ENCODE peak calls at places on chromosomes 7 and 10, in five cellular contexts. G is NCI-H2029, W is posterior cingulate gyrus, J is NCI-H345, Q is ACHN. K is an unnamed sample.

GRCh38 chr7:99422625-99423024 is 13.9 kb downstream of the BUD31 start:
- DNase-seq in G (no peak), W (no peak), J (peak), Q (no peak), K (no peak)

GRCh38 chr7:128104109-128104742 is 73.0 kb upstream of the LRRC4 start:
- DNase-seq in G (no peak), W (peak), J (no peak), Q (peak), K (no peak)

GRCh38 chr7:159280008-159280407 is 135.3 kb upstream of the VIPR2 start:
- DNase-seq in G (no peak), W (no peak), J (peak), Q (no peak), K (no peak)

GRCh38 chr10:11005626-11006427 is 11.8 kb upstream of the CELF2 start:
- DNase-seq in G (no peak), W (no peak), J (no peak), Q (no peak), K (no peak)

GRCh38 chr7:3537210-3537875 is 236.3 kb downstream of the SDK1 start:
- DNase-seq in G (no peak), W (peak), J (no peak), Q (peak), K (no peak)

GRCh38 chr7:148699772-148700629 is 1.3 kb downstream of the CUL1 start:
- DNase-seq in G (no peak), W (no peak), J (peak), Q (peak), K (no peak)

GRCh38 chr10:8054498-8055407 is at the start of gene GATA3:
- DNase-seq in G (no peak), W (no peak), J (no peak), Q (no peak), K (no peak)

GRCh38 chr10:29228586-29228985 is 60.3 kb upstream of the LYZL1 start:
- DNase-seq in G (no peak), W (no peak), J (no peak), Q (no peak), K (no peak)

GRCh38 chr7:17054836-17055235 is 173.1 kb upstream of the AGR3 start:
- DNase-seq in G (no peak), W (no peak), J (no peak), Q (no peak), K (no peak)

GRCh38 chr7:130793855-130794618 is 60.0 kb upstream of the KLF14 start:
- DNase-seq in G (no peak), W (no peak), J (no peak), Q (no peak), K (no peak)

GRCh38 chr10:47033541-47034270 is 122.5 kb downstream of the PTPN20 start:
- DNase-seq in G (no peak), W (no peak), J (no peak), Q (no peak), K (no peak)

GRCh38 chr7:32496052-32496813 is 944 bp downstream of the AVL9 start:
- DNase-seq in G (peak), W (no peak), J (no peak), Q (no peak), K (no peak)

GRCh38 chr7:106421181-106421762 is 136.5 kb upstream of the NAMPT start:
- DNase-seq in G (peak), W (no peak), J (peak), Q (peak), K (peak)

GRCh38 chr10:126585249-126585986 is 85.1 kb downstream of the C10orf90 start:
- DNase-seq in G (no peak), W (no peak), J (no peak), Q (no peak), K (no peak)

GRCh38 chr7:65746398-65746669 is 126.5 kb upstream of the VKORC1L1 start:
- DNase-seq in G (no peak), W (no peak), J (no peak), Q (peak), K (no peak)

GRCh38 chr10:131655101-131655849 is 245.5 kb upstream of the PPP2R2D start:
- DNase-seq in G (no peak), W (no peak), J (no peak), Q (no peak), K (no peak)

GRCh38 chr7:1666251-1666778 is 3.8 kb upstream of the ELFN1 start:
- DNase-seq in G (no peak), W (peak), J (no peak), Q (peak), K (no peak)

GRCh38 chr10:84256510-84257342 is 11.9 kb downstream of the RGR start:
- DNase-seq in G (no peak), W (peak), J (no peak), Q (no peak), K (no peak)

GRCh38 chr10:129695671-129696070 is 228.6 kb downstream of the MGMT start:
- DNase-seq in G (no peak), W (no peak), J (no peak), Q (no peak), K (no peak)

GRCh38 chr7:34842782-34843181 is 184.8 kb downstream of the NPSR1 start:
- DNase-seq in G (no peak), W (peak), J (no peak), Q (no peak), K (no peak)

GRCh38 chr10:125083576-125083920 is 76.8 kb downstream of the CTBP2 start:
- DNase-seq in G (no peak), W (no peak), J (no peak), Q (peak), K (peak)

GRCh38 chr10:113003032-113003431 is 53.0 kb downstream of the TCF7L2 start:
- DNase-seq in G (no peak), W (no peak), J (no peak), Q (no peak), K (no peak)